ENCODE peak calls at places on chromosomes 16 and 17, in four cellular contexts. One of them, this sample, is unnamed.

GRCh38 chr16:78310196-78310595 is 210.7 kb downstream of the WWOX start:
- DNase-seq in BJ: no peak
- DNase-seq in GM23338: no peak
- DNase-seq in stomach: peak
- DNase-seq in this sample: no peak

GRCh38 chr16:71303938-71304337 is 14.7 kb upstream of the CMTR2 start:
- DNase-seq in stomach: no peak
- DNase-seq in BJ: no peak
- DNase-seq in GM23338: no peak
- DNase-seq in this sample: no peak

GRCh38 chr17:29581583-29582253 is 7.7 kb downstream of the GIT1 start:
- DNase-seq in BJ: no peak
- DNase-seq in stomach: no peak
- DNase-seq in GM23338: no peak
- DNase-seq in this sample: no peak

GRCh38 chr16:76081936-76082335 is 195.3 kb upstream of the CNTNAP4 start:
- DNase-seq in BJ: no peak
- DNase-seq in stomach: no peak
- DNase-seq in GM23338: no peak
- DNase-seq in this sample: no peak

GRCh38 chr17:48577946-48578615 is at the start of gene HOXB4:
- DNase-seq in BJ: no peak
- DNase-seq in GM23338: peak
- DNase-seq in stomach: peak
- DNase-seq in this sample: peak

GRCh38 chr16:77679336-77679735 is 43.0 kb upstream of the NUDT7 start:
- DNase-seq in stomach: no peak
- DNase-seq in GM23338: no peak
- DNase-seq in BJ: no peak
- DNase-seq in this sample: no peak

GRCh38 chr16:47780213-47780612 is 319.1 kb downstream of the PHKB start:
- DNase-seq in stomach: no peak
- DNase-seq in GM23338: no peak
- DNase-seq in BJ: no peak
- DNase-seq in this sample: no peak

GRCh38 chr17:55668581-55668980 is 54.1 kb downstream of the TMEM100 start:
- DNase-seq in stomach: no peak
- DNase-seq in GM23338: no peak
- DNase-seq in BJ: no peak
- DNase-seq in this sample: no peak

GRCh38 chr17:49739662-49740271 is 24.2 kb downstream of the FAM117A start:
- DNase-seq in stomach: peak
- DNase-seq in GM23338: no peak
- DNase-seq in BJ: no peak
- DNase-seq in this sample: no peak

GRCh38 chr17:71790791-71791190 is 330.0 kb upstream of the SOX9 start:
- DNase-seq in BJ: no peak
- DNase-seq in GM23338: no peak
- DNase-seq in stomach: no peak
- DNase-seq in this sample: no peak

GRCh38 chr16:78099372-78100161 is at the start of gene WWOX:
- DNase-seq in GM23338: peak
- DNase-seq in stomach: peak
- DNase-seq in BJ: peak
- DNase-seq in this sample: peak

GRCh38 chr16:67860589-67861398 is 12.1 kb upstream of the EDC4 start:
- DNase-seq in GM23338: no peak
- DNase-seq in BJ: no peak
- DNase-seq in stomach: no peak
- DNase-seq in this sample: no peak

GRCh38 chr17:12983986-12984932 is 33.6 kb downstream of the ELAC2 start:
- DNase-seq in stomach: no peak
- DNase-seq in GM23338: no peak
- DNase-seq in BJ: peak
- DNase-seq in this sample: no peak

GRCh38 chr16:48434653-48435318 is 49.6 kb upstream of the SIAH1 start:
- DNase-seq in GM23338: no peak
- DNase-seq in stomach: no peak
- DNase-seq in BJ: no peak
- DNase-seq in this sample: no peak

DNA sequence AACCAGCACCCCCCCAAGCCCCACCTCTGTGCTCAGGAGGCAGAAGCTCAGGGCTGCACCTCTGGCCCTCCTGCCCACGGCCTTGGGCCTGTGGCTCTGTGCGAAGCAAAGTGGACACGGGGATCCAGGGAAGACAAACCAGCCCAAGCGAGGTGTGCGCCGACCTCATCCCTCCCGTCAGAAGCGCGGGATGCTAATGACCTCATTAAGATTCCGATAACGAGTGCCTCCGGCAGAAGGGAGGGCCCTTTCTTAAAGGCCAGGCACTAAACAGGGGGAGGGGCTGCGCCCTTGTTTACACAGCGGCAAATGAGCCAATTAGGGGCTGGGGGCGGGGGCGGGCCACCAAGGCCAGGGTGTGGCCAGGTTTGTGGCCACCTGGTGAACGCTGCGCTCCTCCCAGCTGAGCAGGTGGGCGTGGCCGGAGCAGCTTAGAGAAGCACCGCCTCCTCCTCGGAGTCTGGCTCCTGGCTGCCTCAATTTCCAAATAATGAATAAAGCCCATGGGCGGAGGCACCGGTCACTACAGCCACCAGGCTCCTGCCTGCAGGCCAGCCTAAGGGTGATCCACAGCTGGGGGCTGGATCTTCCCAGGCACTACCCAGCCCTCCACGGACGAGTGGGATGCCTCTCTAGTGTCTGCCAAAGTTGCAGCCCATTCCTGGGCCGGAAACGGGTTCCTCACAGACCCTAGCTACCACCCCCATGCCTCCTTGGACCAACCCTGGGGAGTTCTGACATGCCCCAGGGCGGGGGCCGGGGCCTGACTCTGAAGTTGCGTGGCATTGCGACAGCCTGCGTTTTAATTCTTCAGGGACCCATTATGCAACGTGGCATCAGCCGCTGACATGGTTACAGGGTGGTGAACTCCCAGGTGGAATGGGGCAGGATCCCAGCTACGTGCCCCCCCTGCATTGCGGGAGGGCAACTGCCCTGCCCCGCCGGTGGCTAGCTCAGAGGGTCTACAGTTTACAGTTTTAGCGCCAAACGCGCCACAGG is 3.0 kb downstream of the CBX4 start:
- DNase-seq in BJ: no peak
- DNase-seq in stomach: peak
- DNase-seq in GM23338: peak
- DNase-seq in this sample: no peak
- TF ChIP-seq CTCF in BJ: no peak
- TF ChIP-seq CTCF in stomach: no peak
- TF ChIP-seq CTCF in GM23338: no peak
- TF ChIP-seq CTCF in this sample: no peak

GRCh38 chr16:69834817-69835477 is 72.8 kb downstream of the WWP2 start:
- DNase-seq in GM23338: no peak
- DNase-seq in BJ: no peak
- DNase-seq in stomach: no peak
- DNase-seq in this sample: no peak
- TF ChIP-seq CTCF in GM23338: no peak
- TF ChIP-seq CTCF in BJ: no peak
- TF ChIP-seq CTCF in stomach: no peak
- TF ChIP-seq CTCF in this sample: no peak

DNA sequence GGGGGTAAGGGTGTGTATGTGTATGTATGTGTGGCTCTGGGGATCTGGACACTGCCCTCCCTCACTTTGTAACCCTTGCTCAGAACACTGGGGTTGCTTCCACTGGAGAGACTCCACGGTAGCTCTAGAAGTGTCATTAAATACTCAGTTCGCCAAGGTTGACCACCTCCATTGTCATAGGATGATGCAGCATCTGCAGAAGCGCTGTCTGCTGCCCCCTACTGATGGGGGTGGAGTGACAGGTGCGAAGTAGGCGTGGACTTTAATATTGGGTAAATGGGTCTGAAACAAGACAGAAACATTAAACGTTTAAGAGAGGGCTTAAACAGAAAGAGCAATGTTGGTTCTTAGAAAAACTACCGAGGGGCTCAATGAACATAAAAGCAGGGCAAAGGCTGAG is 35.5 kb upstream of the STAC2 start:
- DNase-seq in stomach: no peak
- DNase-seq in GM23338: peak
- DNase-seq in BJ: no peak
- DNase-seq in this sample: peak
- TF ChIP-seq CTCF in stomach: no peak
- TF ChIP-seq CTCF in GM23338: peak
- TF ChIP-seq CTCF in BJ: peak
- TF ChIP-seq CTCF in this sample: peak

DNA sequence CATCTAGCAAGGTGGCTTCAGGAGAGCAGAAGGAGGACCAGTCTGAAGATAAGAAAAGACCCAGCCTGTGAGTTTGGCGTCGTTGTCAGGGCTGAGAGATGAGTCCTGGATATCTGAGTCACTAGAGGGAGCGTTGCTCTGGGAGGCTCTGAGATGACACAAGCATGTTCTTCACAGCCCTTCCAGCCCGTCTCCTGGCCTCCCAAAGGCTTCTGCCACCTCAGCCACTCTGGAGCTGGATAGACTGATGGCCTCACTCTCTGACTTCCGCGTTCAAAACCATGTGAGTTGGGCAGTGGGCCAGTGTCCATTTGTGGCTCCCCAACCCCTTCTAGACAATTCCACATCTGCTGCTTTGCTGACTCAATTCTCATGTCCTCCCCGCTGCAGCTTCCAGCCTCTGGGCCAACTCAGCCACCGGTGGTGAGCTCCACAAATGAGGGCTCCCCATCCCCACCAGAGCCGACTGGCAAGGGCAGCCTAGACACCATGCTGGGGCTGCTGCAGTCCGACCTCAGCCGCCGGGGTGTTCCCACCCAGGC is 2.3 kb downstream of the TGFB1I1 start:
- DNase-seq in GM23338: no peak
- DNase-seq in stomach: no peak
- DNase-seq in BJ: peak
- DNase-seq in this sample: no peak
- TF ChIP-seq CTCF in GM23338: no peak
- TF ChIP-seq CTCF in stomach: no peak
- TF ChIP-seq CTCF in BJ: peak
- TF ChIP-seq CTCF in this sample: no peak

GRCh38 chr16:65525743-65526142 is 403.9 kb upstream of the CDH11 start:
- DNase-seq in BJ: no peak
- DNase-seq in GM23338: no peak
- DNase-seq in stomach: no peak
- DNase-seq in this sample: no peak
- TF ChIP-seq CTCF in BJ: no peak
- TF ChIP-seq CTCF in GM23338: no peak
- TF ChIP-seq CTCF in stomach: no peak
- TF ChIP-seq CTCF in this sample: no peak